ENCODE peak calls at places on chromosomes 16 and 17, in four cellular contexts. One of them, this sample, is unnamed.

GRCh38 chr17:73956595-73957465 is 246.6 kb upstream of the RPL38 start:
- DNase-seq in IMR-90: no peak
- DNase-seq in trophoblast cell: peak; percentile 54
- DNase-seq in neuronal stem cell: peak; percentile 68
- DNase-seq in this sample: no peak

GRCh38 chr17:4735825-4736651 is 3.6 kb upstream of the ZMYND15 start:
- DNase-seq in trophoblast cell: peak; percentile 33
- DNase-seq in neuronal stem cell: no peak
- DNase-seq in IMR-90: no peak
- DNase-seq in this sample: no peak

GRCh38 chr17:5640726-5641125 is 56.4 kb upstream of the NLRP1 start:
- DNase-seq in trophoblast cell: no peak
- DNase-seq in IMR-90: no peak
- DNase-seq in neuronal stem cell: no peak
- DNase-seq in this sample: no peak

GRCh38 chr17:3639981-3640596 is 3.5 kb downstream of the CTNS start:
- DNase-seq in IMR-90: peak; percentile 74
- DNase-seq in neuronal stem cell: no peak
- DNase-seq in trophoblast cell: no peak
- DNase-seq in this sample: no peak

GRCh38 chr17:35432176-35433074 is at the start of gene SLFN12:
- DNase-seq in IMR-90: peak; percentile 98
- DNase-seq in trophoblast cell: peak; percentile 26
- DNase-seq in neuronal stem cell: peak; percentile 63
- DNase-seq in this sample: peak; percentile 98

GRCh38 chr17:17417718-17418151 is 59.1 kb upstream of the MED9 start:
- DNase-seq in IMR-90: no peak
- DNase-seq in neuronal stem cell: no peak
- DNase-seq in trophoblast cell: no peak
- DNase-seq in this sample: no peak

GRCh38 chr17:67374329-67375053 is 2.6 kb upstream of the PITPNC1 start:
- DNase-seq in IMR-90: peak; percentile 83
- DNase-seq in neuronal stem cell: peak; percentile 73
- DNase-seq in trophoblast cell: peak; percentile 78
- DNase-seq in this sample: peak; percentile 87

GRCh38 chr16:83552193-83552592 is 255.6 kb upstream of the HSBP1 start:
- DNase-seq in IMR-90: peak; percentile 77
- DNase-seq in trophoblast cell: no peak
- DNase-seq in neuronal stem cell: no peak
- DNase-seq in this sample: peak; percentile 61

GRCh38 chr17:72556944-72557826 is 436.4 kb downstream of the SOX9 start:
- DNase-seq in trophoblast cell: peak; percentile 66
- DNase-seq in neuronal stem cell: peak; percentile 69
- DNase-seq in IMR-90: peak; percentile 57
- DNase-seq in this sample: peak; percentile 68

GRCh38 chr17:49575524-49576120 is at the start of gene NXPH3:
- DNase-seq in neuronal stem cell: peak; percentile 70
- DNase-seq in trophoblast cell: peak; percentile 31
- DNase-seq in IMR-90: peak; percentile 19
- DNase-seq in this sample: peak; percentile 39

GRCh38 chr16:78298986-78299385 is 199.5 kb downstream of the WWOX start:
- DNase-seq in trophoblast cell: peak; percentile 49
- DNase-seq in neuronal stem cell: no peak
- DNase-seq in IMR-90: no peak
- DNase-seq in this sample: peak; percentile 79

GRCh38 chr17:40015005-40015997 is at the start of gene CSF3:
- DNase-seq in trophoblast cell: no peak
- DNase-seq in IMR-90: no peak
- DNase-seq in neuronal stem cell: no peak
- DNase-seq in this sample: no peak

GRCh38 chr17:71405101-71405500 is 715.7 kb upstream of the SOX9 start:
- DNase-seq in trophoblast cell: peak; percentile 1
- DNase-seq in IMR-90: no peak
- DNase-seq in neuronal stem cell: no peak
- DNase-seq in this sample: no peak
- H3K4me2 ChIP-seq in trophoblast cell: no peak overlapping the region
- H3K4me2 ChIP-seq in IMR-90: no peak overlapping the region
- H3K4me2 ChIP-seq in neuronal stem cell: no peak overlapping the region
- H3K4me2 ChIP-seq in this sample: no peak overlapping the region

GRCh38 chr17:81420769-81421462 is 25.7 kb downstream of the BAHCC1 start:
- DNase-seq in IMR-90: peak; percentile 49
- DNase-seq in trophoblast cell: no peak
- DNase-seq in neuronal stem cell: no peak
- DNase-seq in this sample: no peak
- H3K4me3 ChIP-seq in IMR-90: no peak overlapping the region
- H3K4me3 ChIP-seq in trophoblast cell: no peak overlapping the region
- H3K4me3 ChIP-seq in neuronal stem cell: peak overlapping the region; percentile 22
- H3K4me3 ChIP-seq in this sample: no peak overlapping the region

GRCh38 chr16:85395207-85395912 is 217.8 kb upstream of the GSE1 start:
- DNase-seq in IMR-90: peak; percentile 98
- DNase-seq in neuronal stem cell: no peak
- DNase-seq in trophoblast cell: peak; percentile 67
- DNase-seq in this sample: peak; percentile 99
- H4K91ac ChIP-seq in IMR-90: peak overlapping the region; percentile 100
- H4K91ac ChIP-seq in neuronal stem cell: no peak overlapping the region
- H4K91ac ChIP-seq in trophoblast cell: peak overlapping the region; percentile 30
- H4K91ac ChIP-seq in this sample: peak overlapping the region; percentile 100

DNA sequence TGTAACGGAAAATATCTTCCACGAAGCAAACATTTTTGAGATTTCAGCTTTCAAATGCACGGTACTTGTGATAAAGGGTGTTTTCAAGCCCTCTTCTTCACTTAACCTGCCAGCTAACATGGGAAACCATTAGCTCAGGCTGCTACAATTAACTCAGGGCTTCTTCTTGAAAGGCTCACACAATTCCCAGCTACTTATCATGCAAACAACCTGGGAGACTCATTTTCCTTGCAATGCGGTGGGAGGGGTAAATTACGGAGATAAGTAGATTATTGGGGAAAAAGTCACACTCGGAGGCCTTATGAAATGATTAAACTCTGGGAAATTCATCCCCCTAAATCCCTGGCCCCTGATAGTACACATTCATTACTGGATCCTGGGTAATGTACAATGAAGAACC is 266.4 kb downstream of the STX8 start:
- DNase-seq in trophoblast cell: no peak
- DNase-seq in IMR-90: no peak
- DNase-seq in neuronal stem cell: no peak
- DNase-seq in this sample: no peak
- H3K4me2 ChIP-seq in trophoblast cell: no peak overlapping the region
- H3K4me2 ChIP-seq in IMR-90: no peak overlapping the region
- H3K4me2 ChIP-seq in neuronal stem cell: no peak overlapping the region
- H3K4me2 ChIP-seq in this sample: no peak overlapping the region

DNA sequence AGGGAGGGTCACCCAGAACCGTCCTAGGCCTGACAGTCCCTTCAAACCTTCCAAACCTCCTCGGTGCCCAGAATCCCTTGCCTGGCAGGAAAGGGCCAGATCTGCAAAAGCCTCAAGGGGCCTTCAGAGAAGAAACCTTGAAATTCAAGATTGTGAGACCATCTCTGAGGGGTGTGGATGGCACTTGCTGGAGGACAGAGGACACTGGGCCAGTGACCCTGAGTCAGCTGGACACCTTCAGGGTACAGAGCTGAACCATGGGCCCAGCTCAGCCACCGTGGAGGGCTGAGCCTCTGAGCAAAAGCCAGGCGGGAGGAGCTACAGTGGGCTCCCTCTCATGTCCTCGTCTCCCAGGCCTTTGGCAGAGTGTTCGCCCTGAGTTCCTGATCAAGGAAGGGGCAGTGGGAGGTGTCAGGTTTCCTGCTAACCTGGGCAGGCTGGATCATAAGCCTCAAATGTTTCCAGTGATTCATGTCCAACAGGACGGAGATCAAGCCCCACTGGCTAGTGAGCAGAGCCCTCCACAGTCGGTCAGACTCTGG is 3.0 kb downstream of the PDILT start:
- DNase-seq in neuronal stem cell: no peak
- DNase-seq in trophoblast cell: no peak
- DNase-seq in IMR-90: no peak
- DNase-seq in this sample: no peak
- H3K4me3 ChIP-seq in neuronal stem cell: no peak overlapping the region
- H3K4me3 ChIP-seq in trophoblast cell: no peak overlapping the region
- H3K4me3 ChIP-seq in IMR-90: no peak overlapping the region
- H3K4me3 ChIP-seq in this sample: no peak overlapping the region

DNA sequence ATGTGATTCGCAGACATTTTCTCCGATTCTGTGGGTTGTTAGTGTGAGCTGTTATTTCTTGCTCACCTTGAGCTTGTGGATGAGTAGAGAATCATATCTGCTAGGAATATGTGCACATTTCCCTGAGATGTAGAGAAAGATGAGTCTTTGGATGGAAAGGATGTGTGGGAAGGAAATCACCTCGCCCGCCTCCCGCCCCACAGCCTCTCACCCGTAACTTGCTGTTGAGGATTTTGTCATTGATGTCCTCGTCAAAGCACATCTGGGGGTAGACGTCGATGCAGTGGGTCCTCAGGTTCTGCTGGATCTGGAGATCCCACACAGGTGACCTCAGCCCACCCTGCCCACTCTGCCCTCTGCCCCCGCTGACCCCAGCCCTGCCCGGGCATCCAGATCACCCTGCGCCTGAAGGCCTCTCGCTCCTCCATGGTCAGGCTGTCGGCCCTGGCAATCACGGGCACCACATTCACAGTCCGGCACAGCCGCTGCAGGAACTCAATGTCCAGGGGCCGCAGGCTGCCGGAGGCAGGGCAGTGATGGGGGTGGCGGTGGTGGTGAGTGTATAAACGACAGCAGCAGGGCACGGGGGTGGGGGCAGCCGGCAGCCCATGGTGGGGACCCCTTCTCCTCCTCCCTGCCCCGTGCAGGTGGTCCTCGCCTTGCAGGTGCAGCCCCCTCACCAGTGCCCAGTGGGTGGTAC is 4.7 kb downstream of the SEPTIN12 start:
- DNase-seq in IMR-90: no peak
- DNase-seq in neuronal stem cell: no peak
- DNase-seq in trophoblast cell: no peak
- DNase-seq in this sample: no peak
- H4K91ac ChIP-seq in IMR-90: no peak overlapping the region
- H4K91ac ChIP-seq in neuronal stem cell: no peak overlapping the region
- H4K91ac ChIP-seq in trophoblast cell: no peak overlapping the region
- H4K91ac ChIP-seq in this sample: no peak overlapping the region

GRCh38 chr17:55162556-55162946 is 102.2 kb upstream of the HLF start:
- DNase-seq in trophoblast cell: no peak
- DNase-seq in neuronal stem cell: no peak
- DNase-seq in IMR-90: no peak
- DNase-seq in this sample: no peak
- H3K4me2 ChIP-seq in trophoblast cell: no peak overlapping the region
- H3K4me2 ChIP-seq in neuronal stem cell: no peak overlapping the region
- H3K4me2 ChIP-seq in IMR-90: no peak overlapping the region
- H3K4me2 ChIP-seq in this sample: no peak overlapping the region

GRCh38 chr17:79831367-79832210 is 7.7 kb downstream of the CBX4 start:
- DNase-seq in neuronal stem cell: no peak
- DNase-seq in trophoblast cell: no peak
- DNase-seq in IMR-90: no peak
- DNase-seq in this sample: peak; percentile 60

GRCh38 chr17:79830763-79831366 is 8.4 kb downstream of the CBX4 start:
- DNase-seq in trophoblast cell: no peak
- DNase-seq in neuronal stem cell: no peak
- DNase-seq in IMR-90: no peak
- DNase-seq in this sample: no peak

GRCh38 chr17:79833744-79834574 is 5.3 kb downstream of the CBX4 start:
- DNase-seq in neuronal stem cell: no peak
- DNase-seq in trophoblast cell: no peak
- DNase-seq in IMR-90: no peak
- DNase-seq in this sample: no peak

GRCh38 chr17:79833110-79833450 is 6.2 kb downstream of the CBX4 start:
- DNase-seq in IMR-90: no peak
- DNase-seq in neuronal stem cell: no peak
- DNase-seq in trophoblast cell: no peak
- DNase-seq in this sample: no peak

GRCh38 chr17:79832211-79833109 is 6.8 kb downstream of the CBX4 start:
- DNase-seq in IMR-90: no peak
- DNase-seq in trophoblast cell: no peak
- DNase-seq in neuronal stem cell: no peak
- DNase-seq in this sample: peak; percentile 67
- H3K4me3 ChIP-seq in IMR-90: no peak overlapping the region
- H3K4me3 ChIP-seq in trophoblast cell: no peak overlapping the region
- H3K4me3 ChIP-seq in neuronal stem cell: peak overlapping the region; percentile 51
- H3K4me3 ChIP-seq in this sample: peak overlapping the region; percentile 32

GRCh38 chr16:3059723-3060242 is 5.7 kb upstream of the IL32 start:
- DNase-seq in trophoblast cell: no peak
- DNase-seq in neuronal stem cell: no peak
- DNase-seq in IMR-90: no peak
- DNase-seq in this sample: no peak
- H4K91ac ChIP-seq in trophoblast cell: peak overlapping the region; percentile 78
- H4K91ac ChIP-seq in neuronal stem cell: peak overlapping the region; percentile 79
- H4K91ac ChIP-seq in IMR-90: peak overlapping the region; percentile 62
- H4K91ac ChIP-seq in this sample: peak overlapping the region; percentile 98

This sample was measured in mesenchymal stem cell.